ENCODE peak calls at places on chromosomes 12 and 14, in six cellular contexts. One of them, this sample, is unnamed.

GRCh38 chr12:128111951-128112350 is 155.0 kb upstream of the TMEM132C start:
- DNase-seq in M059J: peak; percentile 56
- DNase-seq in AG09309: no peak
- DNase-seq in GM04503: no peak
- DNase-seq in sigmoid colon: no peak
- DNase-seq in fibroblast of lung: no peak
- DNase-seq in this sample: no peak

GRCh38 chr14:50173891-50174290 is 57.5 kb downstream of the SOS2 start:
- DNase-seq in M059J: peak; percentile 65
- DNase-seq in AG09309: no peak
- DNase-seq in GM04503: peak; percentile 1
- DNase-seq in sigmoid colon: no peak
- DNase-seq in fibroblast of lung: peak; percentile 51
- DNase-seq in this sample: no peak

GRCh38 chr12:2092890-2093289 is 40.1 kb downstream of the CACNA1C start:
- DNase-seq in M059J: peak; percentile 83
- DNase-seq in AG09309: peak; percentile 59
- DNase-seq in GM04503: no peak
- DNase-seq in sigmoid colon: no peak
- DNase-seq in fibroblast of lung: peak; percentile 64
- DNase-seq in this sample: peak; percentile 87

GRCh38 chr14:93788557-93789365 is 476 bp upstream of the PRIMA1 start:
- DNase-seq in M059J: no peak
- DNase-seq in AG09309: no peak
- DNase-seq in GM04503: no peak
- DNase-seq in sigmoid colon: peak; percentile 88
- DNase-seq in fibroblast of lung: no peak
- DNase-seq in this sample: no peak

GRCh38 chr12:121637231-121637914 is 11.0 kb downstream of the ORAI1 start:
- DNase-seq in M059J: no peak
- DNase-seq in AG09309: no peak
- DNase-seq in GM04503: no peak
- DNase-seq in sigmoid colon: no peak
- DNase-seq in fibroblast of lung: no peak
- DNase-seq in this sample: peak; percentile 87

GRCh38 chr14:57961793-57962075 is 95.8 kb upstream of the SLC35F4 start:
- DNase-seq in M059J: no peak
- DNase-seq in AG09309: no peak
- DNase-seq in GM04503: no peak
- DNase-seq in sigmoid colon: no peak
- DNase-seq in fibroblast of lung: no peak
- DNase-seq in this sample: no peak

GRCh38 chr14:42110167-42110566 is 503.5 kb downstream of the LRFN5 start:
- DNase-seq in M059J: peak; percentile 13
- DNase-seq in AG09309: peak; percentile 32
- DNase-seq in GM04503: peak; percentile 10
- DNase-seq in sigmoid colon: no peak
- DNase-seq in fibroblast of lung: peak; percentile 41
- DNase-seq in this sample: no peak

GRCh38 chr12:49987620-49988303 is 15.0 kb downstream of the AQP6 start:
- DNase-seq in M059J: no peak
- DNase-seq in AG09309: no peak
- DNase-seq in GM04503: no peak
- DNase-seq in sigmoid colon: peak; percentile 69
- DNase-seq in fibroblast of lung: no peak
- DNase-seq in this sample: no peak

GRCh38 chr12:54561164-54561563 is 11.8 kb downstream of the PDE1B start:
- DNase-seq in M059J: no peak
- DNase-seq in AG09309: no peak
- DNase-seq in GM04503: no peak
- DNase-seq in sigmoid colon: peak; percentile 87
- DNase-seq in fibroblast of lung: no peak
- DNase-seq in this sample: no peak

GRCh38 chr14:103517626-103518415 is 4.8 kb downstream of the CKB start:
- DNase-seq in M059J: no peak
- DNase-seq in AG09309: no peak
- DNase-seq in GM04503: no peak
- DNase-seq in sigmoid colon: peak; percentile 81
- DNase-seq in fibroblast of lung: no peak
- DNase-seq in this sample: peak; percentile 76

GRCh38 chr12:6903712-6904111 is 910 bp upstream of the LRRC23 start:
- DNase-seq in M059J: peak; percentile 87
- DNase-seq in AG09309: no peak
- DNase-seq in GM04503: no peak
- DNase-seq in sigmoid colon: no peak
- DNase-seq in fibroblast of lung: no peak
- DNase-seq in this sample: no peak

This sample was measured in cardiac septum.